ENCODE peak calls at places on chromosomes 12 and 14, in eight cellular contexts. D is HFFc6, R is GM12865, F is heart left ventricle, S is cardiac muscle cell, V is HFF-Myc, N is OCI-LY7, H is heart right ventricle. E is an unnamed sample.

GRCh38 chr12:114952573-114953196 is 268.7 kb upstream of the TBX3 start:
- DNase-seq in V (no peak), H (peak; percentile 70), D (no peak), S (peak; percentile 51), N (no peak), R (no peak), F (peak; percentile 72), E (no peak)

GRCh38 chr12:29519585-29520182 is 22.2 kb upstream of the OVCH1 start:
- DNase-seq in H (no peak), N (peak; percentile 44), S (peak; percentile 29), F (no peak), R (peak; percentile 64), V (no peak), D (peak; percentile 41), E (peak; percentile 12)

GRCh38 chr12:32688786-32689185 is 9.7 kb downstream of the DNM1L start:
- DNase-seq in D (no peak), S (no peak), R (no peak), H (no peak), N (no peak), V (no peak), F (no peak), E (no peak)

GRCh38 chr14:38047518-38047917 is 160.2 kb upstream of the SSTR1 start:
- DNase-seq in R (no peak), F (no peak), N (no peak), V (peak; percentile 38), D (no peak), H (no peak), S (no peak), E (peak; percentile 10)

GRCh38 chr14:68255697-68256178 is 436.2 kb downstream of the RAD51B start:
- DNase-seq in D (peak; percentile 75), H (no peak), V (no peak), N (no peak), S (no peak), R (no peak), F (no peak), E (no peak)

GRCh38 chr14:22179190-22179589 is 409.8 kb downstream of the DAD1 start:
- DNase-seq in N (no peak), D (no peak), S (no peak), F (no peak), H (no peak), R (no peak), V (no peak), E (no peak)

GRCh38 chr14:61330511-61330910 is 9.1 kb downstream of the PRKCH start:
- DNase-seq in N (no peak), V (no peak), D (no peak), S (no peak), R (peak; percentile 68), F (no peak), H (no peak), E (no peak)

GRCh38 chr14:78598046-78598652 is 428.0 kb downstream of the NRXN3 start:
- DNase-seq in V (peak; percentile 24), S (peak; percentile 84), D (peak; percentile 52), H (peak; percentile 14), N (peak; percentile 59), R (peak; percentile 64), F (no peak), E (no peak)

GRCh38 chr12:119990382-119990874 is 1.4 kb downstream of the BICDL1 start:
- DNase-seq in H (no peak), N (peak; percentile 40), S (no peak), F (no peak), D (no peak), R (no peak), V (no peak), E (no peak)

GRCh38 chr14:103698380-103699260 is 16.6 kb downstream of the XRCC3 start:
- DNase-seq in N (peak; percentile 84), V (no peak), D (no peak), H (no peak), S (no peak), R (peak; percentile 44), F (peak; percentile 54), E (no peak)

GRCh38 chr14:52455291-52456088 is 96.8 kb downstream of the TXNDC16 start:
- DNase-seq in S (no peak), F (no peak), N (no peak), H (no peak), V (no peak), R (no peak), D (peak; percentile 70), E (no peak)

GRCh38 chr14:75837151-75837787 is 144.5 kb downstream of the TGFB3 start:
- DNase-seq in R (no peak), N (no peak), S (no peak), V (no peak), H (no peak), D (peak; percentile 4), F (no peak), E (no peak)

GRCh38 chr14:106268013-106268727 is 741.8 kb downstream of the TMEM121 start:
- DNase-seq in D (no peak), H (no peak), N (peak; percentile 88), V (no peak), S (no peak), F (peak; percentile 69), R (peak; percentile 47), E (no peak)

GRCh38 chr12:52836042-52836466 is 1.9 kb upstream of the KRT79 start:
- DNase-seq in F (no peak), D (peak; percentile 51), S (no peak), R (no peak), N (no peak), V (no peak), H (no peak), E (no peak)

GRCh38 chr12:56278905-56279304 is 12.2 kb downstream of the COQ10A start:
- DNase-seq in S (no peak), H (no peak), D (no peak), R (no peak), F (no peak), N (no peak), V (no peak), E (no peak)

GRCh38 chr12:54891717-54892478 is 37.6 kb downstream of the MUCL1 start:
- DNase-seq in H (no peak), F (no peak), V (no peak), D (no peak), N (no peak), S (no peak), R (no peak), E (no peak)

GRCh38 chr14:58923751-58924405 is 264.6 kb upstream of the DAAM1 start:
- DNase-seq in R (no peak), D (no peak), S (no peak), F (no peak), N (no peak), H (no peak), V (no peak), E (no peak)

GRCh38 chr12:66066071-66066928 is 64.2 kb downstream of the LLPH start:
- DNase-seq in S (peak; percentile 5), F (no peak), N (no peak), D (no peak), R (peak; percentile 89), H (no peak), V (peak; percentile 83), E (no peak)
- TF ChIP-seq CTCF in S (no peak), F (no peak), N (no peak), D (peak; percentile 13), R (peak; percentile 26), H (no peak), V (peak; percentile 13), E (no peak)

DNA sequence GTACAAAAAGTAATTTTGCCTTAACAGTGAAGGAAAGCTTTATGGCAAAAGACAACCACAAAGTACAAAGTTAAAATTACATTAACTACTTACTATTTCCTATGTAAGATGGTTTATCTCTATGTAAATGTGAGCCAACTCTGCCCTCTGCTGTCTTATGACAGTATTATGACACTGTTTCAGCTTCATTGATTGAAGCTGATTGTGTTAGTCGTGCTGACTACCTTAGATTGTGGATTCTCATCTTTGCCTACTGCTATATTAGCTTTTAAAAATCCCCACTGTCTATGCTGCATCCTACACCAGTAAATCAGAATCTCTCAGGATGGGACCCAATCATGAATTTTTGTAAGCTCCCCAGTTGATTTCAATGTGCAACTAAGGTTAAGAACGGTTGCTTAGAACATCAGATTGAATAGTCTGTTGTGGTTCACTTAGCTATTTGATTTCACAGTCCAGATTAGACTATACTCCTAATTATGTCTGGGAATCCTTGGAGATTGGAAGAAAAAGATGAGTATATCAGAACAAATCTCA is 12.2 kb upstream of the SPTB start:
- DNase-seq in D (peak; percentile 69), N (peak; percentile 60), S (peak; percentile 75), H (no peak), F (no peak), R (peak; percentile 69), V (no peak), E (peak; percentile 20)
- TF ChIP-seq CTCF in D (peak; percentile 83), N (peak; percentile 80), S (peak; percentile 43), H (peak; percentile 68), F (peak; percentile 40), R (peak; percentile 38), V (peak; percentile 28), E (peak; percentile 66)

DNA sequence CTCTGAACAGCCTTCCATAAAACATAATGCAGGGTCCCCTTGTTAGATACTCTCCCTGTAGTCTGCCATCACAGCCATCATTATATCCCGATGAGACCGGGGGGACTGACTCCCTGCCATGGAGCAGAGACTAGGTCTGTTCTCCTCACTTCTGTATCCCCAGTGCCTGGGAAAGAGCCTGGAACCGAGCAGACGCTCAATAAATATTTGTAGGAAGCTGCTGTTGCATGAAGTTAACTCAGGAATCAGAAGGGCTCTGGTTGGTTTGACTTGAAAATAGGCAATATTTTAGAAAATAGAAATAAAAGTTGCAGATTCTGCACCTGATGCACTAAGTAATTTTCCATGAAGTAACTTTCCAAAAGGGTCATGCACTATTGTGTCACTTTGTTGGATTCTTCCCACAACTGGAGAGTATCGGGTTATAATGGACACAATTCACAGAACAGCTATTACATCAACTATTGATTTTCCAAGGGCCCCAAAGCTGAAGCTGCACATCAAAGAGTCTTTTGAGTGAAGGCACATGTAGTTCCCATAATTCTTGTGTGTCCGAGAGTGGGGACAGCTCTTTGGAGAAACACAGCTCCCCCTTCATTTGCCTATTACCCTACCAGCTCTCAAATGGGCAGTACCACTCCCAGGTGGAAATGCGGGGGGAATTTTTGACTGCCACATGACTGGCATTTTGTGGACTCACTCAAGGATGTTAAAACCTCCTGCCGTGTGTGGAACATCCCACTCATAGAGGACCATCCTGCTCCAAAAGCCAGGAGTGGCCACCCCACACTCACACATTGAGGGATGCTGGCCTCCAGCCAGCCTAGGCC is 18.8 kb downstream of the CLMN start:
- DNase-seq in D (no peak), H (no peak), N (peak; percentile 32), S (no peak), V (no peak), F (no peak), R (no peak), E (no peak)
- TF ChIP-seq CTCF in D (no peak), H (no peak), N (no peak), S (no peak), V (no peak), F (no peak), R (no peak), E (no peak)

DNA sequence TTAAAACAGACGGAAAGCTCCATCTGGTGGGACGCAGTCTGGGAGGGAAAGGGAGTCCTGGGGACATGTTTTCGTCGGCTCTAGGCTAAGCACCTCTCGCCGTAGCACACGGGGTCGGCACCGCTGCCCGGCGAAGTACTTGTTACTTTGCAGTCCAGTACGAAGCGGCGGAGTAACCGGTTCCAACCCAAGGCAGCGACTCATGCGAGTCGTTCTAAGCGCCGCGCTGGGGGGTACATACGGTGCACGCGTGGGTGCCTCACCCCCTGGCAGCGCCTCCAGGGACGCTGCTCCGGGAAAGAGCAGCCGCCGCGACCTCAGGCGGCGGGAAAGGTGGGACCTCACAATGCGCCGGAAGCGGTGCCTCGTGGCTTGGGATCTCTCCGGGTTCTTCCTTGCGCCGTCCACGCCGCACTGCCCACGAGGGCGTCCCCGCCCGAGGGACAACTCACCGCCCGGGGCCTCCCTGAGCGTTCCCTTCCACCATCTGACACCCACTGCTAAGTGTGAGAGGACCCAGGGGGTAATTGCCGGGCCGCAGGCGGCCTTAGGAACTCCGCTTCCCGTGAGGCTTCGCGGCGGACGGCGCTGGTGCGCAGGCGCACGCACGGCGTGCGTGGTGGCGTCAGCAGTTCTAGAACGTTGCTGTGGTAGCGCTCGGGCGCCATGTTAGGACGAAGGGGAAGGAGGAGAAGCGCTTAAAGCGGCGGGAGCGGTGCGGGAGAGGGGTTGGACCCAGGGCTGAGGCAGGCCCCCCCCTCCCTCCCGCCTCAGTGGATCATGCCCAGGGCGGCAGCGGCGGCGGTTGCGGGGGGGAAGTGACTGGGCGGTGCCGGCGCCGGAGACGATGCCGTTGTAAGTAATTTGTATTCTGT is at the start of gene PAPOLA:
- DNase-seq in R (peak; percentile 98), F (peak; percentile 97), H (peak; percentile 95), N (peak; percentile 96), S (peak; percentile 96), D (peak; percentile 92), V (peak; percentile 82), E (peak; percentile 56)
- TF ChIP-seq CTCF in R (no peak), F (no peak), H (peak; percentile 20), N (peak; percentile 41), S (no peak), D (peak; percentile 47), V (no peak), E (peak; percentile 6)